ENCODE peak calls at places on chromosomes 3 and 15, in six cellular contexts. D is MCF 10A, Y is LoVo, S is AML-193, G is GM13976, P is epithelial cell of esophagus. J is an unnamed sample.

GRCh38 chr3:28590851-28591250 is 242.2 kb upstream of the AZI2 start:
- DNase-seq in D (peak; percentile 5), Y (no peak), S (no peak), G (no peak), P (no peak), J (no peak)

GRCh38 chr15:92617197-92618037 is 38.2 kb downstream of the FAM174B start:
- DNase-seq in D (no peak), Y (peak; percentile 46), S (no peak), G (no peak), P (no peak), J (no peak)

GRCh38 chr15:68317281-68318007 is 39.9 kb downstream of the FEM1B start:
- DNase-seq in D (no peak), Y (no peak), S (no peak), G (no peak), P (no peak), J (no peak)

GRCh38 chr3:19972056-19972455 is 25.2 kb downstream of the RAB5A start:
- DNase-seq in D (peak; percentile 73), Y (no peak), S (no peak), G (no peak), P (peak; percentile 73), J (no peak)

GRCh38 chr3:184757010-184757651 is 45.3 kb upstream of the MAGEF1 start:
- DNase-seq in D (no peak), Y (no peak), S (no peak), G (no peak), P (peak; percentile 66), J (no peak)

GRCh38 chr15:75232826-75233503 is 25.2 kb upstream of the GOLGA6C start:
- DNase-seq in D (no peak), Y (no peak), S (no peak), G (no peak), P (no peak), J (no peak)

GRCh38 chr3:134018406-134018805 is 11.3 kb downstream of the SLCO2A1 start:
- DNase-seq in D (no peak), Y (no peak), S (no peak), G (no peak), P (no peak), J (no peak)

GRCh38 chr15:47983533-47983932 is 137.3 kb upstream of the SLC24A5 start:
- DNase-seq in D (peak; percentile 18), Y (no peak), S (no peak), G (no peak), P (peak; percentile 23), J (no peak)

GRCh38 chr3:189563841-189564563 is 67.2 kb upstream of the TP63 start:
- DNase-seq in D (peak; percentile 92), Y (peak; percentile 48), S (no peak), G (peak; percentile 45), P (peak; percentile 99), J (peak; percentile 80)

GRCh38 chr3:186472466-186473008 is 71.6 kb downstream of the CRYGS start:
- DNase-seq in D (no peak), Y (no peak), S (no peak), G (no peak), P (no peak), J (no peak)

GRCh38 chr3:3664916-3665315 is 134.3 kb upstream of the LRRN1 start:
- DNase-seq in D (peak; percentile 66), Y (no peak), S (no peak), G (no peak), P (peak; percentile 72), J (no peak)

GRCh38 chr3:121989943-121990342 is 32.1 kb downstream of the ILDR1 start:
- DNase-seq in D (no peak), Y (no peak), S (peak; percentile 47), G (no peak), P (peak; percentile 68), J (no peak)

GRCh38 chr15:68031406-68031805 is 22.7 kb upstream of the PIAS1 start:
- DNase-seq in D (no peak), Y (no peak), S (peak; percentile 43), G (no peak), P (no peak), J (no peak)

GRCh38 chr3:27589795-27590194 is 105.6 kb upstream of the SLC4A7 start:
- DNase-seq in D (no peak), Y (no peak), S (no peak), G (no peak), P (peak; percentile 29), J (no peak)

GRCh38 chr3:185976977-185977678 is 39.3 kb upstream of the TRA2B start:
- DNase-seq in D (peak; percentile 72), Y (peak; percentile 57), S (peak; percentile 75), G (peak; percentile 81), P (peak; percentile 74), J (no peak)

GRCh38 chr3:145936986-145937385 is 224.0 kb downstream of the PLOD2 start:
- DNase-seq in D (peak; percentile 24), Y (no peak), S (no peak), G (no peak), P (peak; percentile 24), J (no peak)

GRCh38 chr3:151599103-151599672 is 134.5 kb upstream of the AADACL2 start:
- DNase-seq in D (no peak), Y (no peak), S (no peak), G (no peak), P (no peak), J (no peak)

GRCh38 chr15:88661766-88662556 is 23.1 kb downstream of the ISG20 start:
- DNase-seq in D (no peak), Y (no peak), S (no peak), G (no peak), P (no peak), J (no peak)

GRCh38 chr3:190038050-190038631 is 82.6 kb downstream of the P3H2 start:
- DNase-seq in D (peak; percentile 95), Y (peak; percentile 73), S (no peak), G (no peak), P (peak; percentile 95), J (no peak)

GRCh38 chr3:152826476-152826875 is 8.5 kb upstream of the P2RY1 start:
- DNase-seq in D (no peak), Y (no peak), S (no peak), G (no peak), P (no peak), J (no peak)

GRCh38 chr15:85667491-85668424 is 127.0 kb downstream of the KLHL25 start:
- DNase-seq in D (peak; percentile 71), Y (no peak), S (peak; percentile 33), G (peak; percentile 72), P (peak; percentile 94), J (no peak)

GRCh38 chr3:53773586-53774368 is 72.4 kb downstream of the CHDH start:
- DNase-seq in D (peak; percentile 42), Y (no peak), S (no peak), G (peak; percentile 70), P (peak; percentile 60), J (no peak)

GRCh38 chr15:77002436-77002835 is 7.5 kb downstream of the PSTPIP1 start:
- DNase-seq in D (no peak), Y (no peak), S (no peak), G (no peak), P (no peak), J (no peak)

GRCh38 chr3:161914703-161915102 is 418.1 kb downstream of the OTOL1 start:
- DNase-seq in D (no peak), Y (no peak), S (no peak), G (no peak), P (peak; percentile 47), J (peak; percentile 72)

GRCh38 chr3:149342413-149343340 is 9.2 kb upstream of the TM4SF18 start:
- DNase-seq in D (peak; percentile 61), Y (no peak), S (peak; percentile 89), G (no peak), P (peak; percentile 85), J (peak; percentile 47)

GRCh38 chr15:101489633-101490407 is at the start of gene PCSK6:
- DNase-seq in D (peak; percentile 28), Y (peak; percentile 58), S (no peak), G (peak; percentile 66), P (peak; percentile 49), J (no peak)

GRCh38 chr3:71177375-71177774 is 406.2 kb downstream of the FOXP1 start:
- DNase-seq in D (no peak), Y (no peak), S (no peak), G (no peak), P (no peak), J (no peak)